ENCODE peak calls at places on chromosomes 13 and 19, in seven cellular contexts. E is fibroblast of villous mesenchyme, J is heart left ventricle, B is lower lobe of right lung, H is progenitor cell of endocrine pancreas, P is IMR-90, C is MCF 10A. N is an unnamed sample.

GRCh38 chr19:55251296-55252081 is 7.3 kb downstream of the PPP6R1 start:
- DNase-seq in E (no peak), J (no peak), B (no peak), H (no peak), P (peak), C (peak), N (no peak)

GRCh38 chr13:30725331-30726085 is 9.8 kb upstream of the ALOX5AP start:
- DNase-seq in E (no peak), J (no peak), B (no peak), H (no peak), P (peak), C (no peak), N (no peak)

GRCh38 chr13:104650426-104650825 is 1584.2 kb upstream of the SLC10A2 start:
- DNase-seq in E (no peak), J (no peak), B (no peak), H (no peak), P (no peak), C (peak), N (no peak)

GRCh38 chr13:113187263-113187669 is 21.2 kb downstream of the PCID2 start:
- DNase-seq in E (peak), J (peak), B (no peak), H (no peak), P (peak), C (peak), N (peak)

GRCh38 chr13:52455677-52456041 is 381 bp downstream of the CKAP2 start:
- DNase-seq in E (peak), J (peak), B (peak), H (peak), P (peak), C (peak), N (peak)

GRCh38 chr13:42883771-42884170 is 102.4 kb downstream of the FAM216B start:
- DNase-seq in E (peak), J (no peak), B (no peak), H (no peak), P (peak), C (peak), N (peak)

GRCh38 chr19:45130888-45131615 is 29.7 kb downstream of the NKPD1 start:
- DNase-seq in E (peak), J (no peak), B (no peak), H (no peak), P (peak), C (peak), N (no peak)

GRCh38 chr13:74115138-74115537 is 19.1 kb downstream of the KLF12 start:
- DNase-seq in E (peak), J (no peak), B (no peak), H (no peak), P (peak), C (no peak), N (peak)

GRCh38 chr13:93066187-93066586 is 160.4 kb upstream of the GPC6 start:
- DNase-seq in E (peak), J (peak), B (no peak), H (no peak), P (peak), C (peak), N (no peak)

GRCh38 chr19:16001481-16002312 is 52.9 kb downstream of the OR10H4 start:
- DNase-seq in E (peak), J (no peak), B (no peak), H (no peak), P (peak), C (peak), N (peak)

GRCh38 chr19:1715540-1715939 is 37.8 kb upstream of the ONECUT3 start:
- DNase-seq in E (no peak), J (no peak), B (no peak), H (no peak), P (no peak), C (no peak), N (no peak)

GRCh38 chr13:92574499-92574898 is 652.1 kb upstream of the GPC6 start:
- DNase-seq in E (no peak), J (no peak), B (no peak), H (no peak), P (no peak), C (no peak), N (no peak)

GRCh38 chr13:24218320-24218719 is 57.8 kb downstream of the SPATA13 start:
- DNase-seq in E (no peak), J (no peak), B (no peak), H (no peak), P (no peak), C (no peak), N (no peak)

GRCh38 chr19:33219261-33219812 is 6.3 kb downstream of the SLC7A10 start:
- DNase-seq in E (no peak), J (no peak), B (no peak), H (no peak), P (peak), C (no peak), N (no peak)

GRCh38 chr19:10408511-10409291 is 5.4 kb upstream of the CDC37 start:
- DNase-seq in E (no peak), J (peak), B (peak), H (no peak), P (no peak), C (no peak), N (no peak)

GRCh38 chr13:28568286-28568685 is 73.4 kb upstream of the FLT1 start:
- DNase-seq in E (peak), J (peak), B (peak), H (no peak), P (peak), C (no peak), N (no peak)

GRCh38 chr13:35630551-35631275 is 154.2 kb upstream of the MAB21L1 start:
- DNase-seq in E (peak), J (no peak), B (no peak), H (no peak), P (peak), C (peak), N (peak)

GRCh38 chr13:95677564-95678386 is 836 bp downstream of the DNAJC3 start:
- DNase-seq in E (peak), J (no peak), B (no peak), H (no peak), P (peak), C (peak), N (no peak)

GRCh38 chr13:37102896-37103295 is 2.6 kb downstream of the CSNK1A1L start:
- DNase-seq in E (no peak), J (no peak), B (no peak), H (no peak), P (no peak), C (no peak), N (peak)

GRCh38 chr19:43476606-43477005 is 11.2 kb upstream of the LYPD3 start:
- DNase-seq in E (peak), J (no peak), B (no peak), H (no peak), P (peak), C (no peak), N (peak)

GRCh38 chr13:114026128-114026880 is 52.4 kb upstream of the C13orf46 start:
- DNase-seq in E (no peak), J (peak), B (no peak), H (no peak), P (no peak), C (no peak), N (no peak)

GRCh38 chr13:111403266-111403665 is 82.8 kb downstream of the TEX29 start:
- DNase-seq in E (no peak), J (no peak), B (no peak), H (no peak), P (no peak), C (no peak), N (no peak)

GRCh38 chr13:93416943-93417342 is 190.3 kb downstream of the GPC6 start:
- DNase-seq in E (no peak), J (no peak), B (no peak), H (no peak), P (peak), C (no peak), N (no peak)

GRCh38 chr19:2578911-2579677 is 103.2 kb downstream of the GADD45B start:
- DNase-seq in E (peak), J (peak), B (peak), H (peak), P (peak), C (peak), N (peak)

GRCh38 chr19:35911790-35912189 is 3.7 kb upstream of the TYROBP start:
- DNase-seq in E (no peak), J (no peak), B (peak), H (no peak), P (peak), C (peak), N (no peak)

GRCh38 chr13:112721198-112722104 is 31.6 kb downstream of the ATP11A start:
- DNase-seq in E (no peak), J (no peak), B (peak), H (no peak), P (no peak), C (no peak), N (no peak)

GRCh38 chr19:54707932-54708331 is 16.3 kb upstream of the KIR3DL3 start:
- DNase-seq in E (no peak), J (no peak), B (no peak), H (no peak), P (no peak), C (no peak), N (no peak)

GRCh38 chr13:34833562-34834182 is 108.4 kb upstream of the NBEA start:
- DNase-seq in E (no peak), J (no peak), B (no peak), H (no peak), P (peak), C (peak), N (no peak)

GRCh38 chr19:2702170-2703076 is at the start of gene GNG7:
- DNase-seq in E (peak), J (peak), B (peak), H (peak), P (peak), C (peak), N (peak)

GRCh38 chr19:51207747-51208146 is 17.1 kb upstream of the CD33 start:
- DNase-seq in E (no peak), J (no peak), B (no peak), H (no peak), P (no peak), C (no peak), N (no peak)

GRCh38 chr13:109730832-109731335 is 55.5 kb downstream of the IRS2 start:
- DNase-seq in E (peak), J (no peak), B (no peak), H (no peak), P (no peak), C (no peak), N (no peak)

GRCh38 chr19:8585894-8586750 is 8.9 kb upstream of the MYO1F start:
- DNase-seq in E (no peak), J (peak), B (peak), H (peak), P (no peak), C (peak), N (no peak)

GRCh38 chr13:67841071-67841470 is 610.9 kb upstream of the PCDH9 start:
- DNase-seq in E (no peak), J (no peak), B (no peak), H (no peak), P (no peak), C (no peak), N (no peak)
- TF ChIP-seq CTCF in E (no peak), J (no peak), B (no peak), H (no peak), P (no peak), C (no peak), N (no peak)

GRCh38 chr19:34825212-34825611 is 52.2 kb upstream of the ZNF599 start:
- DNase-seq in E (no peak), J (no peak), B (no peak), H (no peak), P (no peak), C (no peak), N (no peak)
- TF ChIP-seq CTCF in E (no peak), J (no peak), B (no peak), H (no peak), P (no peak), C (no peak), N (no peak)

DNA sequence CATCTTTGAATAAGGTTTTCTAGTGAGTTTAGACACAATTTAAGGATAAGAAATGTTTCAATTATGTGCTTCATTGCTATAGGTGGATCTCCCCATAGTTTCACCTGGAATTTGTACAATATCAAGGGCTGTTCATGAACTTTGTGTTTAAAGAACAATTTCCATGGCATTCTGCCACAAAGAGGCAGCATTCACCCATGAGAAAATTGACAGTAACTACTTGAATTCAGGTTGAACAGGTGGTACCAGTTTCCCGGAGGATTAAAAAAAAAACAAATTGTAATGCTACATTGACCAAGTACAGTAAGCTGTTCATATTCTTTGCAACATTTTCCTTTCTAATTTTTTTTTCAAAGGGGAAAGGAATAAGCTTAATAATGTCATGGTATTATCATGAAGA is 9.1 kb downstream of the SLITRK5 start:
- DNase-seq in E (no peak), J (no peak), B (no peak), H (no peak), P (no peak), C (peak), N (no peak)
- TF ChIP-seq CTCF in E (no peak), J (no peak), B (no peak), H (peak), P (no peak), C (peak), N (no peak)

GRCh38 chr13:75635101-75635620 is 969 bp upstream of the LMO7 start:
- DNase-seq in E (peak), J (no peak), B (no peak), H (no peak), P (no peak), C (no peak), N (no peak)
- TF ChIP-seq CTCF in E (no peak), J (no peak), B (no peak), H (no peak), P (no peak), C (no peak), N (no peak)

DNA sequence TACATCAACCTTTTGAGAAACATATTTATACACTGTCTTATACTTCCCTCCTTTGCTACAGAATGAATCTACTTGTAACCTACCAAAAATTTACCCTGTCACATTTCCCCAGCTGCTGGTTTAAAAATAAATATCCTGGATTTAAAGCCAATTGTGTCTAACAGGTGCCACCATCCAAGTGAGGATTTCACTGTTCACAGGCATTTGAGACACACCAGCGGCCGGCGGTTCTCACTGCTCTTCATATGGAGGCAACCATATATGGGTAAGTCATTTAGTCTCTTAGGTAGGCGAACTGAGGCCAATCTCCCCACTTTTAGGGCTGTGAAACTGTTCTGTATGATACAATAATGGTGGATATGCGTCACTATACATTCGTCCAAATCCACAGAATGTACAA is 26.2 kb downstream of the SLC25A30 start:
- DNase-seq in E (no peak), J (no peak), B (no peak), H (no peak), P (no peak), C (no peak), N (no peak)
- TF ChIP-seq CTCF in E (no peak), J (no peak), B (no peak), H (no peak), P (no peak), C (no peak), N (no peak)